ENCODE peak calls at places on chromosomes 7 and 10, in four cellular contexts. One of them, this sample, is unnamed. For H3K4me1, the result is how much of the 10 kb centered on the place peaks cover.

GRCh38 chr10:80500572-80501380 is 36.9 kb upstream of the SH2D4B start:
- DNase-seq in spleen: peak
- DNase-seq in Peyer's patch: no peak
- DNase-seq in tibial nerve: peak
- DNase-seq in this sample: no peak

GRCh38 chr7:94997547-94997946 is 90.2 kb downstream of the PPP1R9A start:
- DNase-seq in spleen: no peak
- DNase-seq in Peyer's patch: no peak
- DNase-seq in tibial nerve: no peak
- DNase-seq in this sample: no peak

GRCh38 chr10:28975891-28976471 is 298.7 kb downstream of the BAMBI start:
- DNase-seq in tibial nerve: no peak
- DNase-seq in spleen: no peak
- DNase-seq in Peyer's patch: no peak
- DNase-seq in this sample: no peak

GRCh38 chr7:155456772-155457543 is 971 bp upstream of the EN2 start:
- DNase-seq in tibial nerve: peak
- DNase-seq in Peyer's patch: peak
- DNase-seq in spleen: peak
- DNase-seq in this sample: no peak

GRCh38 chr7:35848728-35849127 is 47.9 kb downstream of the SEPTIN7 start:
- DNase-seq in Peyer's patch: no peak
- DNase-seq in spleen: no peak
- DNase-seq in tibial nerve: no peak
- DNase-seq in this sample: no peak

GRCh38 chr10:37754538-37755323 is 102.7 kb downstream of the ZNF248 start:
- DNase-seq in spleen: no peak
- DNase-seq in Peyer's patch: no peak
- DNase-seq in tibial nerve: no peak
- DNase-seq in this sample: no peak

GRCh38 chr10:11404931-11405330 is 206.5 kb downstream of the USP6NL start:
- DNase-seq in spleen: no peak
- DNase-seq in tibial nerve: no peak
- DNase-seq in Peyer's patch: no peak
- DNase-seq in this sample: no peak

GRCh38 chr10:64093304-64093703 is 572.1 kb downstream of the REEP3 start:
- DNase-seq in spleen: no peak
- DNase-seq in tibial nerve: no peak
- DNase-seq in Peyer's patch: no peak
- DNase-seq in this sample: no peak

GRCh38 chr7:15686957-15687644 is 618 bp upstream of the MEOX2 start:
- DNase-seq in tibial nerve: no peak
- DNase-seq in spleen: no peak
- DNase-seq in Peyer's patch: no peak
- DNase-seq in this sample: no peak

GRCh38 chr10:85492684-85493083 is 873.9 kb downstream of the GRID1 start:
- DNase-seq in spleen: no peak
- DNase-seq in Peyer's patch: no peak
- DNase-seq in tibial nerve: no peak
- DNase-seq in this sample: no peak

GRCh38 chr10:123585477-123586445 is 80.4 kb upstream of the GPR26 start:
- DNase-seq in Peyer's patch: no peak
- DNase-seq in spleen: no peak
- DNase-seq in tibial nerve: no peak
- DNase-seq in this sample: no peak

GRCh38 chr7:2521952-2522591 is 2.5 kb downstream of the LFNG start:
- DNase-seq in tibial nerve: no peak
- DNase-seq in spleen: peak
- DNase-seq in Peyer's patch: peak
- DNase-seq in this sample: no peak

GRCh38 chr7:151714201-151714600 is 162.7 kb downstream of the PRKAG2 start:
- DNase-seq in spleen: no peak
- DNase-seq in tibial nerve: no peak
- DNase-seq in Peyer's patch: no peak
- DNase-seq in this sample: no peak

GRCh38 chr7:128112018-128112780 is 81.0 kb upstream of the LRRC4 start:
- DNase-seq in tibial nerve: no peak
- DNase-seq in Peyer's patch: peak
- DNase-seq in spleen: peak
- DNase-seq in this sample: no peak

GRCh38 chr7:2336626-2337025 is 18.0 kb upstream of the EIF3B start:
- DNase-seq in tibial nerve: no peak
- DNase-seq in Peyer's patch: no peak
- DNase-seq in spleen: no peak
- DNase-seq in this sample: no peak

GRCh38 chr7:18053177-18053928 is 25.7 kb upstream of the PRPS1L1 start:
- DNase-seq in spleen: no peak
- DNase-seq in Peyer's patch: no peak
- DNase-seq in tibial nerve: no peak
- DNase-seq in this sample: no peak

GRCh38 chr10:79162861-79163662 is 94.3 kb downstream of the ZMIZ1 start:
- DNase-seq in spleen: no peak
- DNase-seq in Peyer's patch: no peak
- DNase-seq in tibial nerve: no peak
- DNase-seq in this sample: no peak

GRCh38 chr7:158809596-158809995 is 19.7 kb downstream of the ESYT2 start:
- DNase-seq in spleen: no peak
- DNase-seq in Peyer's patch: no peak
- DNase-seq in tibial nerve: no peak
- DNase-seq in this sample: no peak

GRCh38 chr10:98852686-98853085 is 383.0 kb downstream of the HPSE2 start:
- DNase-seq in tibial nerve: no peak
- DNase-seq in spleen: no peak
- DNase-seq in Peyer's patch: no peak
- DNase-seq in this sample: no peak

GRCh38 chr7:21579341-21580072 is 36.7 kb downstream of the DNAH11 start:
- DNase-seq in tibial nerve: no peak
- DNase-seq in Peyer's patch: no peak
- DNase-seq in spleen: no peak
- DNase-seq in this sample: no peak

GRCh38 chr10:95552680-95553342 is 8.4 kb downstream of the SORBS1 start:
- DNase-seq in Peyer's patch: no peak
- DNase-seq in tibial nerve: no peak
- DNase-seq in spleen: no peak
- DNase-seq in this sample: no peak

DNA sequence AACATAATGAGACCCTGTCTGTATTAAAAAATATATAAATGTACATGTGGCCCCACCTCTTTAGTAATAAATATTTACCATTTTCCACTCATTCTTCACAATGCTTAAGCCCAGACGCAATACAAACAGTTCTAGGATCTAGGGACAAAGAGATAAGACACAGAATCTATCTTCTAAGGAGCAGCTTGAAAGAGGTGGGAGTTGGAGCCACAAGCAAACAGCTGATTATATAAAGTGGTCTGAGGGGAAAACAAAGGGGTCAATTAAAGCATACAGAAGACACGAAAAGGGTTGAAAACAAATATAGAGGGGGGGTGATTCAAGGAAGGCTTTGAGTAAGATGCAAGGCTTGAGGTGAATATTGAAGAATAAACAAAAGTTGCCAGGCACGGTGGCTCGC is 43.1 kb downstream of the UBE2H start:
- DNase-seq in tibial nerve: no peak
- DNase-seq in spleen: no peak
- DNase-seq in Peyer's patch: no peak
- DNase-seq in this sample: no peak
- H3K4me1 ChIP-seq in tibial nerve: under half
- H3K4me1 ChIP-seq in spleen: under half
- H3K4me1 ChIP-seq in Peyer's patch: under half
- H3K4me1 ChIP-seq in this sample: under half

GRCh38 chr10:61642073-61642637 is 20.6 kb upstream of the CABCOCO1 start:
- DNase-seq in Peyer's patch: no peak
- DNase-seq in spleen: no peak
- DNase-seq in tibial nerve: no peak
- DNase-seq in this sample: no peak

GRCh38 chr10:61640876-61641275 is 21.9 kb upstream of the CABCOCO1 start:
- DNase-seq in Peyer's patch: no peak
- DNase-seq in spleen: no peak
- DNase-seq in tibial nerve: no peak
- DNase-seq in this sample: no peak

GRCh38 chr10:61643316-61643751 is 19.4 kb upstream of the CABCOCO1 start:
- DNase-seq in spleen: no peak
- DNase-seq in tibial nerve: no peak
- DNase-seq in Peyer's patch: no peak
- DNase-seq in this sample: no peak

GRCh38 chr10:61639952-61640351 is 22.8 kb upstream of the CABCOCO1 start:
- DNase-seq in Peyer's patch: no peak
- DNase-seq in tibial nerve: no peak
- DNase-seq in spleen: no peak
- DNase-seq in this sample: no peak

GRCh38 chr10:61642692-61643091 is 20.0 kb upstream of the CABCOCO1 start:
- DNase-seq in spleen: no peak
- DNase-seq in Peyer's patch: no peak
- DNase-seq in tibial nerve: no peak
- DNase-seq in this sample: no peak
- TF ChIP-seq POLR2A in spleen: no peak
- TF ChIP-seq POLR2A in Peyer's patch: no peak
- TF ChIP-seq POLR2A in tibial nerve: no peak
- TF ChIP-seq POLR2A in this sample: no peak

GRCh38 chr7:157003445-157004049 is 6.9 kb downstream of the MNX1 start:
- DNase-seq in Peyer's patch: peak
- DNase-seq in spleen: no peak
- DNase-seq in tibial nerve: no peak
- DNase-seq in this sample: no peak

GRCh38 chr7:157005456-157006204 is 4.8 kb downstream of the MNX1 start:
- DNase-seq in tibial nerve: no peak
- DNase-seq in Peyer's patch: peak
- DNase-seq in spleen: peak
- DNase-seq in this sample: no peak

GRCh38 chr7:157004050-157004838 is 6.2 kb downstream of the MNX1 start:
- DNase-seq in Peyer's patch: no peak
- DNase-seq in spleen: peak
- DNase-seq in tibial nerve: no peak
- DNase-seq in this sample: no peak

GRCh38 chr7:157006205-157006747 is 4.2 kb downstream of the MNX1 start:
- DNase-seq in spleen: peak
- DNase-seq in Peyer's patch: peak
- DNase-seq in tibial nerve: no peak
- DNase-seq in this sample: no peak

GRCh38 chr7:157004839-157005455 is 5.5 kb downstream of the MNX1 start:
- DNase-seq in tibial nerve: no peak
- DNase-seq in Peyer's patch: peak
- DNase-seq in spleen: no peak
- DNase-seq in this sample: no peak
- H3K4me3 ChIP-seq in tibial nerve: no peak
- H3K4me3 ChIP-seq in Peyer's patch: peak
- H3K4me3 ChIP-seq in spleen: no peak
- H3K4me3 ChIP-seq in this sample: peak

GRCh38 chr7:130995252-130996081 is 261.5 kb upstream of the KLF14 start:
- DNase-seq in tibial nerve: no peak
- DNase-seq in Peyer's patch: no peak
- DNase-seq in spleen: no peak
- DNase-seq in this sample: no peak

GRCh38 chr7:130996205-130996840 is 262.3 kb upstream of the KLF14 start:
- DNase-seq in Peyer's patch: no peak
- DNase-seq in spleen: no peak
- DNase-seq in tibial nerve: no peak
- DNase-seq in this sample: no peak

GRCh38 chr7:130996841-130997231 is 262.8 kb upstream of the KLF14 start:
- DNase-seq in spleen: peak
- DNase-seq in Peyer's patch: peak
- DNase-seq in tibial nerve: no peak
- DNase-seq in this sample: no peak

GRCh38 chr7:130993671-130994365 is 259.8 kb upstream of the KLF14 start:
- DNase-seq in Peyer's patch: no peak
- DNase-seq in tibial nerve: no peak
- DNase-seq in spleen: no peak
- DNase-seq in this sample: no peak

GRCh38 chr7:130994378-130995115 is 260.5 kb upstream of the KLF14 start:
- DNase-seq in spleen: no peak
- DNase-seq in tibial nerve: no peak
- DNase-seq in Peyer's patch: no peak
- DNase-seq in this sample: no peak
- H3K4me1 ChIP-seq in spleen: half or more
- H3K4me1 ChIP-seq in tibial nerve: half or more
- H3K4me1 ChIP-seq in Peyer's patch: under half
- H3K4me1 ChIP-seq in this sample: half or more

DNA sequence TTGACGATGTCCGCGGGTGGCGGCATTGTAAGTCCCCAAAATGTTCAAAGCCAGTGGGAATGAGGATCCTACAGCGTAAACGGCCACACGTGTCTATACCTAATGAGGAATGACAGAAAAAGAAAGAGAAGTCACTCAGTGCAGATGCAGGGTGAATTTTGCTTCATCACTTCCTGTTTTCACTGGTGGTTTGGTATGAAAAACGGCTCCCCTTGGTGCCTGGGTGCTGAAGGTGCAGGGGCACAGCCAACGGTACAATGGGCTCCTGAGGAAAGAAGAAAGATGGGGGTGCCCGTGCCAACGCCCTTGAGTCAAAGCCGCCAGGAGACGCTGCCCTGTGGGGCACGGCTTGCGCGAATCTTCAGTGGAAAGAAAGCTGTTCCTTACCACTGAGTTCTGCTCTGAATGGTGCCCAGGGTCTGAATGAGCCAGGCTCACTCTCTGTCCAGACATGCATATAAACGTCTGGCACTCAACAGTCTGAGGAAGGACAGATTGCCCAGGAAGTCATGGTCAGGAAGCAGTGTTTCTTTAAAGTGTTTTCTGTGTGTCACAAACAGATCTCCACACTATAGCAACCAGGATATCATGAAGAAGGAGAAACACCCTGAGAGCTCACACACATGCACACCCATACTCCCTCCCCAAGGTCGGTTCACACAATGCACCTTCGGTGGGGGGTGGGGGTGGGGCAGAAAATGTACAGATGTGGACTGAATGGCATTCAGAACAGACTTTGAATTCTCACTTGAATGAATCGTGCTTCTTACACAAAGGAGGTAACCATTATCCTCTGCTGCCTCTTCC is 105.8 kb downstream of the ELMO1 start:
- DNase-seq in tibial nerve: no peak
- DNase-seq in spleen: peak
- DNase-seq in Peyer's patch: no peak
- DNase-seq in this sample: no peak
- TF ChIP-seq POLR2A in tibial nerve: no peak
- TF ChIP-seq POLR2A in spleen: no peak
- TF ChIP-seq POLR2A in Peyer's patch: no peak
- TF ChIP-seq POLR2A in this sample: no peak

GRCh38 chr10:117549100-117549499 is 6.6 kb downstream of the EMX2 start:
- DNase-seq in spleen: no peak
- DNase-seq in Peyer's patch: no peak
- DNase-seq in tibial nerve: no peak
- DNase-seq in this sample: no peak
- H3K4me3 ChIP-seq in spleen: no peak
- H3K4me3 ChIP-seq in Peyer's patch: no peak
- H3K4me3 ChIP-seq in tibial nerve: no peak
- H3K4me3 ChIP-seq in this sample: no peak

This sample was measured in esophagus squamous epithelium.